ENCODE peak calls at places on chromosomes 3 and 15, in nine cellular contexts. Q, V, W, G, C, S, E, D and T are unnamed samples.

GRCh38 chr3:183148056-183148455 is 14.5 kb downstream of the LAMP3 start:
- DNase-seq in W (no peak), Q (no peak), S (no peak), C (no peak), G (no peak), E (no peak), D (no peak), V (no peak), T (no peak)

GRCh38 chr15:59825926-59826325 is 136.8 kb upstream of the BNIP2 start:
- DNase-seq in E (no peak), G (no peak), S (no peak), D (no peak), V (no peak), Q (no peak), W (no peak), C (no peak), T (no peak)

GRCh38 chr3:194255252-194256039 is 95.7 kb downstream of the CPN2 start:
- DNase-seq in G (peak), D (no peak), S (peak), V (peak), E (no peak), C (no peak), W (peak), Q (peak), T (peak)

GRCh38 chr3:177150970-177151627 is 46.2 kb downstream of the TBL1XR1 start:
- DNase-seq in V (no peak), G (no peak), W (no peak), C (no peak), Q (no peak), S (no peak), D (no peak), E (no peak), T (no peak)

GRCh38 chr3:157086053-157086761 is 73.7 kb downstream of the CCNL1 start:
- DNase-seq in S (peak), V (no peak), C (no peak), Q (no peak), G (no peak), W (no peak), D (no peak), E (peak), T (no peak)

GRCh38 chr3:49119036-49119435 is 1.6 kb downstream of the USP19 start:
- DNase-seq in W (no peak), S (no peak), G (no peak), Q (no peak), V (no peak), D (no peak), E (no peak), C (no peak), T (no peak)

GRCh38 chr15:40252438-40253178 is 13.7 kb downstream of the PAK6 start:
- DNase-seq in W (no peak), G (peak), C (no peak), V (peak), Q (no peak), E (peak), D (no peak), S (no peak), T (peak)

GRCh38 chr15:99253381-99254090 is 2.3 kb downstream of the LRRC28 start:
- DNase-seq in Q (no peak), C (no peak), G (no peak), V (no peak), E (no peak), S (no peak), D (no peak), W (no peak), T (no peak)

GRCh38 chr15:67825880-67826716 is 789 bp downstream of the SKOR1 start:
- DNase-seq in E (no peak), V (no peak), C (no peak), S (no peak), Q (no peak), D (no peak), G (no peak), W (no peak), T (peak)

GRCh38 chr15:90512281-90512680 is 17.4 kb upstream of the CRTC3 start:
- DNase-seq in S (no peak), E (no peak), D (no peak), G (no peak), V (no peak), Q (no peak), W (no peak), C (no peak), T (no peak)

GRCh38 chr3:66018047-66019033 is 20.4 kb downstream of the MAGI1 start:
- DNase-seq in G (no peak), E (no peak), W (no peak), Q (no peak), D (no peak), S (no peak), C (no peak), V (no peak), T (no peak)
- TF ChIP-seq CTCF in G (no peak), E (no peak), W (no peak), Q (no peak), D (no peak), S (no peak), C (peak), V (no peak), T (no peak)

DNA sequence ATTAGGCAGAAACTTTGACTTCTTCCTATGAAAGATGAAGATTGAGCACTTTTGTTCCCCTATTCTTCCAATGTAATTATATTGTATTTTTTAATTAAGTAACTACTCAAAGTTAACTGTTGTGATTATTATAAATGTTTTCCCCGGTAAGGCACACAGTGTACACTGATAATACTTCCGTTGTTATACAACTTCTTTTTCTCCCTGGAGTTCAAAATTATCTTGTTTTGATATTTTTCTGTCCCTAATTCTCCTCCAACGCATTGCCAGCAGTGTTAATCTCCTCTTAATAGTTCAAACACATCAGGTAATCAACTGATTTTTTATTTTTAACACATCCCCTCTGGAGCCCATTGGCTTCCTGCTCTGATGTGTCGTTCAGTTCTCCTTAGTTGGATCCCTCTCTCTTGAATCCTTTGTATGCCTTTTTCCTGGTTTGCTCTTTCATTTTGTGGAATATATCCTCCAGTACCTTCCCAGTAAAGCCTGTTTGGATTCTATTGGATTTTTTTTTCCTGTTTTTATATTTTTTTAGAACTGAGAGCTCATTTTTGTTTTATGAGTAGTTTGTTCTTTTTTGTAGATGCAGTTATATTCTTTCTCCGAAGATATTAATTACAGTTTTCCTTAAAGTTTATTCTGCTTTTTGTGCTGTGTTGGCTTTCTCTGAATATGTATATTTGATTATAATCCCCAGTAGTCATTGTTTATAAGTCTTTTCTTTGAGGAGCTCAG is 32.2 kb upstream of the MFSD1 start:
- DNase-seq in W (no peak), G (no peak), S (no peak), V (no peak), Q (no peak), C (no peak), E (no peak), D (no peak), T (no peak)
- H3K4me3 ChIP-seq in W (no peak), G (no peak), S (no peak), V (no peak), Q (no peak), C (no peak), E (no peak), D (no peak), T (no peak)

GRCh38 chr15:84868037-84868880 is 16.2 kb upstream of the SLC28A1 start:
- DNase-seq in Q (no peak), G (no peak), E (no peak), W (no peak), V (no peak), S (no peak), C (no peak), D (no peak), T (no peak)

GRCh38 chr15:84872009-84872900 is 12.2 kb upstream of the SLC28A1 start:
- DNase-seq in W (no peak), S (no peak), E (no peak), Q (no peak), V (no peak), D (no peak), G (no peak), C (no peak), T (no peak)

GRCh38 chr15:84873997-84874396 is 10.5 kb upstream of the SLC28A1 start:
- DNase-seq in Q (no peak), C (no peak), V (no peak), S (no peak), D (no peak), G (no peak), W (no peak), E (no peak), T (no peak)

GRCh38 chr15:84869510-84869909 is 15.0 kb upstream of the SLC28A1 start:
- DNase-seq in G (no peak), E (no peak), S (no peak), W (no peak), Q (no peak), D (no peak), C (no peak), V (no peak), T (no peak)

GRCh38 chr15:84871428-84871985 is 13.0 kb upstream of the SLC28A1 start:
- DNase-seq in E (no peak), Q (no peak), S (no peak), C (no peak), V (no peak), W (no peak), G (no peak), D (no peak), T (no peak)
- TF ChIP-seq CTCF in E (no peak), Q (peak), S (no peak), C (peak), V (no peak), W (no peak), G (no peak), D (no peak), T (no peak)

DNA sequence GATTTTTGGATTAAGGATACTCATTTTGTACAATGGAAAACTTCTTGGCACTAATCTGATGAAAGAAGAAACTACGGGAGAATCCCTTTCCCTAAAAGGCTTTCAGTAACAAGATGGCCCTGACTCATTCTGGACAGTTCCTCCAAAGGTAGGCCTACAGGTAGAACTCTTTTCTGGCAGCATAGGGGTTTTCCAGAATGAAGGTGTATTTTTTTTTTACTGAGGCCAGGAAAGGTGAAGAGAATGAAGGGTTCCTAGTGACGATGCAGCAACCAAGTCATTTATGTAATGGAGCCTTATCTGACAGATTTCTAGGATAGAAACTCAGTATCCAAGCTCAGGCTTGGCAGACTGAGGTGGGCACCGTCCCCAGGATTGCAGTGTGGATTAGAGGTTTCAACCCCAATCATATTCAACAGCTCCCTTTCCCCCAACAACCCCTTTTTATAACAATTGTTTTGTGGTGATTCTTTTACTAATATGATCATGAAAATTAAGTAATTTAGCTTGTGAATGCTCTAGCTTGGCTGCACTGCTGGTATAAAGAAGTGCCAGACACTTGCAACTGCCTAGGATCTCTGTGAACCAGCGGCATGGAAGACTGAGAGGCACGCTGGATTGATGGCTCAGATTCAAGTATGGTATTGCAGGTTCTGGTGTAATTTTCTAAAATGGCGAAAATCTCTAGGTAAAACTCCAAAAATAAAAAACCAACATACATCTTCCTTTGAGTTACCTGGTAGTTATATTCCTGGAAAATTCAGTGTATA is 8.7 kb upstream of the TRIM69 start:
- DNase-seq in W (peak), S (no peak), G (no peak), C (no peak), Q (no peak), E (no peak), V (no peak), D (no peak), T (no peak)
- H3K4me3 ChIP-seq in W (no peak), S (no peak), G (peak), C (no peak), Q (no peak), E (no peak), V (no peak), D (peak), T (peak)

GRCh38 chr3:79654019-79654418 is 113.8 kb downstream of the ROBO1 start:
- DNase-seq in S (no peak), G (no peak), Q (no peak), V (no peak), E (no peak), C (no peak), D (no peak), W (no peak), T (no peak)
- TF ChIP-seq CTCF in S (no peak), G (no peak), Q (no peak), V (no peak), E (no peak), C (no peak), D (no peak), W (no peak), T (no peak)

GRCh38 chr3:119296723-119297122 is 2.5 kb downstream of the ARHGAP31 start:
- DNase-seq in Q (no peak), V (no peak), D (no peak), G (no peak), S (no peak), W (no peak), C (no peak), E (no peak), T (no peak)
- H3K4me3 ChIP-seq in Q (no peak), V (no peak), D (no peak), G (peak), S (peak), W (no peak), C (no peak), E (no peak), T (peak)

DNA sequence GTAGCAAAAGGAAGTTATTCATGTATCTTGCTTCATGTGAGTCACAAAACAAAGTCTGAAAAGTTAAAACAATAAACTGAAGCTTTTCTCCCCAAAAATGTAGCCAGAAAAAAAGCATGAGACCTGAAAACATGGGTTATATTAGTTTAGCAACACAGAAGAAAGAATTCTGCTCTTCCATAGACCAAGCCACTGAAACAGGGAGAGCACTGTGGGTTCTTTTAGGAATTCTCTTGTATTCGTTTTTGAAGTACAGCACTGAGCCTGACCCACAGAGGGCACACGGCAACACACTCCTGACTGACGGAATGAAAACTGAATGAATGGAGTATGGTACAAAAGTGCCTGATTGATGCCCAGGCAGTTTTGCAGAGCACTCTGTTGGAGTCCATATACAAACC is 66.6 kb downstream of the TM4SF4 start:
- DNase-seq in C (no peak), V (no peak), Q (no peak), W (no peak), E (no peak), G (no peak), S (no peak), D (peak), T (no peak)
- TF ChIP-seq CTCF in C (no peak), V (no peak), Q (no peak), W (no peak), E (no peak), G (no peak), S (no peak), D (peak), T (no peak)

DNA sequence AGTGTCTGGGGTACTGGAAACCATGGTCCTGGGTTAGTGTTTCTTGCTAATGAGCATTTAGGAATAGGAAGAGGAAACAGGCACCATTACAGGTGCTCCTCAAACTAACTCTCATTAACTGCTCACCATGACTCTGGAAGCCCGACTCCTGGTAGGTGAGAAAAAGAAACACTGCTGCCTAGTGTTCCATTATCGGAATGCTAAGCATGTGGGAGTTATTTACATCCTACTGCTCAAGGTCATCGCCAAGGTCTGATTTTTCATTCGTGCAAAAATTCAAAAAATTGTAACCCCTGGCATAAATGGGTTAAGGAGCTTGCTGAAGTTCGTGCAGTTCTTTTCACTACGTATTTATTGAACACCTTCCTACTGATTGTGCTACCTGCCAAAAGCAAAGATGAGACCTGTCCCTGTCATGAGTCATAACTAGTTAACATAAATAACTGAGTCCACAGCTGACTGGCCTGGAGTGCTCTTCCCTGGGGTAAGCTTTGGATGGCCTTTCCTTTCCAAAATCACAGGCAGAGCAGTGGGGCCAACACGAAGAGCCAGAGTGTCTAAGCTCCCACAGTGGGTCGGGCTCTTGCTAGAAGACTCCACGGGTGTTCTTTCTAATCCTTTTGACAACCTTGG is 22.7 kb upstream of the PAQR5 start:
- DNase-seq in V (no peak), D (no peak), S (no peak), G (no peak), E (no peak), W (no peak), C (no peak), Q (no peak), T (no peak)
- H3K4me3 ChIP-seq in V (no peak), D (no peak), S (no peak), G (no peak), E (no peak), W (no peak), C (no peak), Q (no peak), T (no peak)